ENCODE peak calls at places on chromosome 12, in seven cellular contexts. E is heart right ventricle, M is psoas muscle, L is GM12878, D is prostate gland, U is AG04450, X is lung. T is an unnamed sample.

GRCh38 chr12:27185234-27186045 is 58.6 kb upstream of the STK38L start:
- DNase-seq in L (peak), D (no peak), M (no peak), X (no peak), U (no peak), E (no peak), T (peak)

GRCh38 chr12:129467289-129467688 is 436.5 kb downstream of the TMEM132D start:
- DNase-seq in E (no peak), X (no peak), U (no peak), L (no peak), M (no peak), D (no peak), T (no peak)

GRCh38 chr12:98485792-98486347 is 29.5 kb upstream of the TMPO start:
- DNase-seq in U (no peak), L (no peak), E (no peak), D (no peak), X (no peak), M (no peak), T (no peak)

GRCh38 chr12:98572010-98572409 is 21.5 kb upstream of the SLC25A3 start:
- DNase-seq in X (no peak), E (no peak), L (no peak), M (no peak), D (no peak), U (no peak), T (no peak)

GRCh38 chr12:108804361-108804949 is 52.9 kb downstream of the SSH1 start:
- DNase-seq in U (peak), X (no peak), D (no peak), M (peak), E (peak), L (no peak), T (no peak)

GRCh38 chr12:53623986-53624385 is 2.2 kb downstream of the ATF7 start:
- DNase-seq in U (no peak), M (no peak), E (peak), D (peak), L (no peak), X (no peak), T (no peak)

GRCh38 chr12:103924761-103925641 is 5.2 kb upstream of the HSP90B1 start:
- DNase-seq in E (no peak), U (peak), L (peak), D (no peak), X (no peak), M (no peak), T (peak)

GRCh38 chr12:63238892-63239291 is 87.9 kb upstream of the AVPR1A start:
- DNase-seq in L (no peak), X (no peak), E (no peak), M (no peak), D (no peak), U (no peak), T (no peak)

GRCh38 chr12:104823985-104824441 is 134.1 kb downstream of the SLC41A2 start:
- DNase-seq in L (no peak), U (no peak), E (no peak), M (peak), D (no peak), X (peak), T (no peak)

GRCh38 chr12:68446379-68446778 is 114.2 kb upstream of the MDM1 start:
- DNase-seq in X (no peak), D (no peak), M (no peak), L (no peak), U (no peak), E (no peak), T (no peak)

GRCh38 chr12:24560867-24561266 is 388.0 kb downstream of the BCAT1 start:
- DNase-seq in E (no peak), L (no peak), M (no peak), U (no peak), X (no peak), D (no peak), T (no peak)

GRCh38 chr12:108235231-108235959 is 103.7 kb downstream of the CMKLR1 start:
- DNase-seq in U (no peak), M (no peak), X (no peak), D (no peak), L (no peak), E (no peak), T (no peak)

GRCh38 chr12:21659383-21659782 is 1.7 kb upstream of the LDHB start:
- DNase-seq in E (no peak), D (no peak), L (no peak), U (no peak), X (no peak), M (no peak), T (no peak)

GRCh38 chr12:48379784-48380183 is 29.1 kb upstream of the ZNF641 start:
- DNase-seq in M (no peak), L (no peak), E (no peak), D (no peak), U (no peak), X (no peak), T (no peak)

GRCh38 chr12:113684053-113684907 is 212.6 kb upstream of the LHX5 start:
- DNase-seq in L (no peak), U (no peak), E (no peak), D (no peak), X (no peak), M (no peak), T (no peak)

GRCh38 chr12:57940052-57940914 is 1.1 kb upstream of the ATP23 start:
- DNase-seq in U (no peak), M (no peak), E (no peak), X (no peak), D (no peak), L (no peak), T (no peak)

GRCh38 chr12:40697566-40698257 is 5.5 kb downstream of the CNTN1 start:
- DNase-seq in X (no peak), M (no peak), U (no peak), E (no peak), D (peak), L (no peak), T (no peak)

GRCh38 chr12:2064078-2064507 is 11.3 kb downstream of the CACNA1C start:
- DNase-seq in U (no peak), L (peak), E (no peak), M (no peak), D (peak), X (no peak), T (peak)

GRCh38 chr12:98635657-98636323 is 8.8 kb downstream of the IKBIP start:
- DNase-seq in D (no peak), U (peak), L (peak), M (no peak), E (no peak), X (no peak), T (peak)

GRCh38 chr12:130424858-130425697 is 87.4 kb downstream of the PIWIL1 start:
- DNase-seq in E (no peak), U (no peak), X (no peak), L (no peak), M (no peak), D (no peak), T (no peak)

GRCh38 chr12:103769240-103769945 is 71.6 kb downstream of the NT5DC3 start:
- DNase-seq in X (no peak), M (no peak), U (no peak), L (no peak), D (no peak), E (no peak), T (no peak)

GRCh38 chr12:54631551-54631950 is 3.1 kb downstream of the LACRT start:
- DNase-seq in L (no peak), U (no peak), M (no peak), X (no peak), E (no peak), D (no peak), T (no peak)

GRCh38 chr12:106137456-106138278 is 1.1 kb downstream of the NUAK1 start:
- DNase-seq in D (no peak), M (no peak), U (no peak), X (no peak), L (no peak), E (no peak), T (no peak)

GRCh38 chr12:44313188-44313587 is 477.3 kb downstream of the TMEM117 start:
- DNase-seq in X (no peak), M (no peak), E (no peak), D (no peak), U (no peak), L (no peak), T (no peak)

GRCh38 chr12:44314007-44314500 is 478.2 kb downstream of the TMEM117 start:
- DNase-seq in L (no peak), E (no peak), U (no peak), X (no peak), D (no peak), M (no peak), T (no peak)

GRCh38 chr12:44317651-44318126 is 481.8 kb downstream of the TMEM117 start:
- DNase-seq in D (no peak), L (no peak), X (no peak), U (peak), E (no peak), M (no peak), T (peak)
- TF ChIP-seq CTCF in D (no peak), L (peak), X (no peak), U (peak), E (peak), M (no peak), T (peak)

GRCh38 chr12:42156232-42156631 is 11.6 kb upstream of the GXYLT1 start:
- DNase-seq in D (no peak), E (no peak), L (no peak), M (no peak), X (no peak), U (no peak), T (no peak)
- H3K4me3 ChIP-seq in D (no peak), E (no peak), L (no peak), M (no peak), X (no peak), U (no peak), T (no peak)

DNA sequence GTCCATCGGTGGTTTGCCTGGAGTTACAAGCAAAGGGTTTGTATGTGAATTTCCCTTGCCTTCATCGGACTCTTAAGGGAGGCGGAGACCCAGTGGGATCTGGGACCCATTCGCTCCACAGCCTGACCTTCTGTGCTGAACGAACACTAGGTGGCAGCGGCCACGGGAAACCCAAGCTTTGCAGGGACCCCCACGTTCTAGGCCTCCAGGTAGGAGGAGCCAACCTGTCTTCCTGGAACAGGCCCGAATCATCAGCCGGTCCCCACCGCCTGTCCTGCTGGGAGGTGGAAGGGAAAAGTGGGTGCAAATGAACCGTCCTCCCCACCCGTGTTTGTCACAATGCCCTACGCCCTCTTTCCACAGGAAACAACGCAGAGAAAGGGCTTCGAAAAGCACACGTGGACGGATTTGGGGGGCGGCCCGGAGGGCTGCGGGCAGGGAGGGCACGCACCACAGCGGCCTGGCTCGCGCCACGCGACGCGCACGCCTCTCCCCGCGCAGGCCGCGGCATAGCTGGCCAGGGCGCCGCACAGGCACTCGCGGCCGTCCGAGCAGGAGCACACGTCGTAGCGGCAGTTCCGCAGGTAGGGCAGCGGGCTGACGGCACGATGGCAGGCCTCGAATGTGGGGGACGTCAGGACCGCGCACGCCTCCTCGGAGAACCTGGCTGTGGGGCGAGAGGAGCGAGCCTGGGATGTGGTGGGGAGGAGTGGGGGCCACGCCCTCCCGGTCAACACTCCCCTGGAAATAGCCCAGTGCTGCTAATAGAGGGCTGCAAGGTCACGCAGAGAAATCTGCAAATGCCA is 67.9 kb downstream of the VWF start:
- DNase-seq in X (no peak), E (no peak), U (no peak), L (no peak), D (no peak), M (no peak), T (no peak)
- TF ChIP-seq CTCF in X (no peak), E (peak), U (peak), L (peak), D (no peak), M (no peak), T (no peak)

DNA sequence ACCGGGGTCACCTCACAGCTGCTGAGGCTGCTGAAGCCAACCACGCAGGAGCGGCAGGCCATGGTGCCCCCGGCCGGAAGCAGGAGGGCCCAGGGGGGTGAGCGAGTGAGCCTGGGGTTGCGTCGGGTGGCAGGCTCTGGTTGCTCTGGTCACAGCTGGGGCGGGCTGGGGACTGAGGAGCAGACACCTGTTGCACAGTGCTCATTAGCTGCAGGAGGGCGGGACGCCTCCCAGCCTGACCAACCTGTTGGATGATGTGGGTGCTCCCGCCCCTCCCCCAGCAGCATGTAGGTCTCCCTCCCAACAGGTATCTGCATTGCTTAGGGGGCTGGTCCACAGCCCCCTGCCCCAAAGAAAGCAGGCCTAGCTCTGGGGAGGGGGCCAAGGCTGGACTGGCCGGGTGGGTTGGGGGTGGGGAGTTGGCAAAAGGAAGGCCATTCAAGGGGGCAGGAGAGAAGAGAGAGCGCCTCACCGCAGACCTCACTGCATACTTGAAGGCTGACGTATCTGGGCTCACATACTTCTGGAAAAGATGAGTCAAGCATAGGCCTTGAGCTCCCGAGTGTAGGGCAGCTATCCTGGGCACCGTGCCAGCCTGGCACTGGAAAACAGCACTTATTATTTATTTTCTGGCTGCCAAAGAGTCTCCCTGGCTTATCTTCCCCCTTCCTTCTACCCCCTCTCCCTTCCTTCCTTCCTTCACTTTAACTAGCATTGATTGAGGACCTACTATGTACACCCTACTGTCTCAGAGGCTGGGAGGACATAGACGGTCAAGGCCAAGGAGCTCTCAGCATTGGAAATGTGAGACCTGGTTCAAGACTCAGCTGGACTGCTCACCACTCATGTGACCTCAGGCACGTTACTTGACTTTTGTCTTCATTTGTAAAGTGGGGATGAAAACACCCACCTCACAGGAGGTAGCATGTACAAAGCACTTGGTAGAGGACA is at the start of gene KRT80:
- DNase-seq in D (peak), X (peak), E (peak), U (peak), M (peak), L (no peak), T (no peak)
- H3K4me3 ChIP-seq in D (no peak), X (no peak), E (no peak), U (no peak), M (no peak), L (no peak), T (no peak)

GRCh38 chr12:102659200-102659911 is 179.0 kb upstream of the IGF1 start:
- DNase-seq in D (no peak), L (no peak), E (no peak), U (no peak), X (no peak), M (no peak), T (no peak)
- TF ChIP-seq CTCF in D (no peak), L (peak), E (no peak), U (no peak), X (no peak), M (no peak), T (no peak)

GRCh38 chr12:52005903-52006703 is 643 bp upstream of the TAMALIN start:
- DNase-seq in U (no peak), E (peak), D (no peak), X (peak), M (peak), L (peak), T (peak)
- H3K4me3 ChIP-seq in U (peak), E (peak), D (peak), X (peak), M (peak), L (no peak), T (peak)

DNA sequence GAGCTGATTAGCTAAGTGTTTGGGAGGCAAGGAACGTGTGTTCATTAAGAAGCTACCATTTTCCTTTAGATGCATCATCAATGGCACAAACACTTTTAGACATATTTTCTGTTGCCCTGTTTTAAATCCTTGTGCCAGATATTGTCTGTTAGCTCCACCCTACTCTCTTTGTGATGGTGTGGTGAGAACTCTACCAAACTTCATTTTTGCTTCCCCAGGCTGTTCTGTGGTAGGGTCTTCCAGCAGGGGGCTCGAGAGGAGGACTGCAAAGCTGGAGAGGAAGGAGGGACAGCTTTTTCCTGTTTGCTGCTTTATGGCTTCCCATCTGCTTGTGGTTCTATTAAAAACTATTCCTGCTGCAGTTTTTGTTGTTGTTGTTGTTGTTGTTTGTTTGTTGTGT is 23.8 kb upstream of the STRAP start:
- DNase-seq in M (no peak), E (no peak), X (no peak), L (no peak), U (no peak), D (no peak), T (no peak)
- TF ChIP-seq CTCF in M (no peak), E (no peak), X (no peak), L (peak), U (no peak), D (no peak), T (no peak)

GRCh38 chr12:118311666-118312065 is 61.0 kb downstream of the TAOK3 start:
- DNase-seq in L (no peak), X (no peak), U (no peak), M (no peak), D (no peak), E (no peak), T (no peak)

GRCh38 chr12:118302053-118302452 is 70.7 kb downstream of the TAOK3 start:
- DNase-seq in X (peak), M (no peak), E (no peak), L (no peak), D (no peak), U (no peak), T (peak)

GRCh38 chr12:118310320-118310719 is 62.4 kb downstream of the TAOK3 start:
- DNase-seq in D (no peak), X (no peak), E (no peak), U (no peak), M (no peak), L (no peak), T (no peak)

GRCh38 chr12:118304093-118304492 is 68.6 kb downstream of the TAOK3 start:
- DNase-seq in E (no peak), U (no peak), D (no peak), X (no peak), L (no peak), M (no peak), T (no peak)

DNA sequence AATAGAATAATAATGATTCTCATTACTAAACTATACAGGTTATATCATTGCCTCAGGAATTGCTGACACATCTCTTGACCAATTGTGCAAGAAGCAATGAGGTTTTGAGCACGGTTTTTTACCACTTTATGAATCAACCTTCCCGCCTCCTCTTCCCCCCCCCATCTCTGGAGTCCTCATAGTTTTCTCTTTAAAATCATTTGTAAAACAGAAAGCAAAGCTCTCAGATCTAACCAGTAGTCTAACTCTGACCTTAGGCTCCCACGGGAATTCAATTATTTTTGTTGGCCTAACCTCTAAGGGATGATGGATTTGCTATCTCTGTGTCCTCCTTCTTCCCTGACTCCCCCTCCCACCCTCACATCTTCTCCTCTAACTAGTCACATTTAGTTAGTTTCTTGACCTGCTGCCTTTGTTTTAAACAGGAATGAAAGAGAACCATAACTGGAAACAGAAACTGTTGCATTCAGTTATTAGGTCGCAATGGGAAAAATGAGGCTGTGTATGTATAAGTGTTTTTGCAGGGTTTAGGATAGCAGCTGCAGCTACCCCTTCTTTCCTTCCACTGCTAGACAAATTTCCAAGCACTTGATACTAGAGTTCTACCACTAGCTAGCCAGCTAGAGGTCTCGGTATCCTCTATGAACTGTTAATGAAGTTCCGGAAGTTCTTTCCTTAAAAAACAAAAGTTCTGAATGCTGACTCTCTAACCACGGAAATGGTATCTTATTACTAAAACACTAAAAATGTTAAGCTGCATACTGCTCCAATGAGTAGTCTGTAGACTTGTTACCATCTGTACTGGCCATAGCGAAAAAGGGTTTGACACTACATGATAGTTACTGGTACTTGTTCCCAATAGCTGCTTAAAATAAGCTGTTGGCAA is 65.4 kb downstream of the TAOK3 start:
- DNase-seq in D (no peak), M (no peak), X (no peak), L (peak), U (peak), E (peak), T (peak)
- H3K4me3 ChIP-seq in D (no peak), M (no peak), X (no peak), L (peak), U (peak), E (peak), T (peak)

GRCh38 chr12:119645535-119646059 is 22.3 kb upstream of the PRKAB1 start:
- DNase-seq in U (no peak), L (no peak), M (peak), D (no peak), X (no peak), E (no peak), T (no peak)

GRCh38 chr12:119644930-119645329 is 23.0 kb upstream of the PRKAB1 start:
- DNase-seq in X (no peak), E (no peak), M (no peak), D (no peak), L (no peak), U (no peak), T (no peak)

GRCh38 chr12:119642986-119643385 is 24.9 kb upstream of the PRKAB1 start:
- DNase-seq in U (no peak), M (no peak), D (no peak), X (no peak), L (no peak), E (no peak), T (no peak)
- TF ChIP-seq CTCF in U (peak), M (peak), D (no peak), X (no peak), L (peak), E (peak), T (peak)

T was measured in GM12865.